ENCODE peak calls at places on chromosomes 6 and 20, in six cellular contexts. One of them, this sample, is unnamed.
A peak's percentile ranks its signal among the peaks of the same experiment; 100 is the strongest.

GRCh38 chr20:24968278-24968677 is 19.2 kb downstream of the CST7 start:
- DNase-seq in uterus: no peak
- DNase-seq in neural progenitor cell: no peak
- DNase-seq in right atrium auricular region: peak; percentile 16
- DNase-seq in upper lobe of right lung: no peak
- DNase-seq in suprapubic skin: no peak
- DNase-seq in this sample: no peak

GRCh38 chr6:114096553-114097172 is 125.7 kb upstream of the HDAC2 start:
- DNase-seq in uterus: no peak
- DNase-seq in neural progenitor cell: peak; percentile 76
- DNase-seq in upper lobe of right lung: no peak
- DNase-seq in suprapubic skin: no peak
- DNase-seq in right atrium auricular region: no peak
- DNase-seq in this sample: no peak

GRCh38 chr6:21227486-21227885 is 366.1 kb upstream of the SOX4 start:
- DNase-seq in right atrium auricular region: no peak
- DNase-seq in suprapubic skin: no peak
- DNase-seq in uterus: no peak
- DNase-seq in neural progenitor cell: no peak
- DNase-seq in upper lobe of right lung: no peak
- DNase-seq in this sample: no peak

GRCh38 chr20:41047279-41047974 is 18.8 kb downstream of the TOP1 start:
- DNase-seq in upper lobe of right lung: no peak
- DNase-seq in neural progenitor cell: peak; percentile 20
- DNase-seq in uterus: no peak
- DNase-seq in suprapubic skin: no peak
- DNase-seq in right atrium auricular region: no peak
- DNase-seq in this sample: no peak

GRCh38 chr20:60233006-60233405 is 274.8 kb downstream of the CDH26 start:
- DNase-seq in suprapubic skin: no peak
- DNase-seq in upper lobe of right lung: no peak
- DNase-seq in right atrium auricular region: no peak
- DNase-seq in uterus: no peak
- DNase-seq in neural progenitor cell: no peak
- DNase-seq in this sample: no peak

GRCh38 chr6:132713355-132714134 is at the start of gene VNN1:
- DNase-seq in uterus: no peak
- DNase-seq in suprapubic skin: no peak
- DNase-seq in neural progenitor cell: no peak
- DNase-seq in right atrium auricular region: no peak
- DNase-seq in upper lobe of right lung: no peak
- DNase-seq in this sample: no peak

GRCh38 chr6:170374571-170375444 is 68.2 kb downstream of the FAM120B start:
- DNase-seq in uterus: no peak
- DNase-seq in right atrium auricular region: no peak
- DNase-seq in suprapubic skin: no peak
- DNase-seq in upper lobe of right lung: no peak
- DNase-seq in neural progenitor cell: no peak
- DNase-seq in this sample: no peak

GRCh38 chr20:2237059-2237458 is 58.7 kb upstream of the TGM3 start:
- DNase-seq in suprapubic skin: peak; percentile 89
- DNase-seq in upper lobe of right lung: no peak
- DNase-seq in right atrium auricular region: peak; percentile 82
- DNase-seq in neural progenitor cell: peak; percentile 31
- DNase-seq in uterus: no peak
- DNase-seq in this sample: no peak

GRCh38 chr20:51533291-51534172 is 9.0 kb downstream of the NFATC2 start:
- DNase-seq in neural progenitor cell: no peak
- DNase-seq in uterus: no peak
- DNase-seq in right atrium auricular region: no peak
- DNase-seq in suprapubic skin: no peak
- DNase-seq in upper lobe of right lung: no peak
- DNase-seq in this sample: no peak

GRCh38 chr6:85416766-85417165 is 33.1 kb upstream of the NT5E start:
- DNase-seq in uterus: no peak
- DNase-seq in right atrium auricular region: no peak
- DNase-seq in neural progenitor cell: no peak
- DNase-seq in upper lobe of right lung: no peak
- DNase-seq in suprapubic skin: no peak
- DNase-seq in this sample: no peak

GRCh38 chr6:45854343-45854742 is 161.3 kb downstream of the CLIC5 start:
- DNase-seq in uterus: no peak
- DNase-seq in upper lobe of right lung: no peak
- DNase-seq in suprapubic skin: no peak
- DNase-seq in right atrium auricular region: no peak
- DNase-seq in neural progenitor cell: no peak
- DNase-seq in this sample: no peak

GRCh38 chr6:26017567-26017966 is 55.0 kb downstream of the TRIM38 start:
- DNase-seq in right atrium auricular region: peak; percentile 87
- DNase-seq in uterus: peak; percentile 92
- DNase-seq in suprapubic skin: peak; percentile 87
- DNase-seq in neural progenitor cell: no peak
- DNase-seq in upper lobe of right lung: peak; percentile 81
- DNase-seq in this sample: peak; percentile 77

GRCh38 chr6:127191716-127192115 is 73.2 kb downstream of the RSPO3 start:
- DNase-seq in right atrium auricular region: no peak
- DNase-seq in uterus: no peak
- DNase-seq in neural progenitor cell: no peak
- DNase-seq in suprapubic skin: no peak
- DNase-seq in upper lobe of right lung: no peak
- DNase-seq in this sample: no peak

GRCh38 chr6:37311666-37312473 is 41.9 kb upstream of the RNF8 start:
- DNase-seq in uterus: no peak
- DNase-seq in upper lobe of right lung: no peak
- DNase-seq in suprapubic skin: no peak
- DNase-seq in right atrium auricular region: no peak
- DNase-seq in neural progenitor cell: no peak
- DNase-seq in this sample: no peak

GRCh38 chr6:105561501-105561900 is 158.6 kb upstream of the PREP start:
- DNase-seq in uterus: no peak
- DNase-seq in suprapubic skin: no peak
- DNase-seq in neural progenitor cell: no peak
- DNase-seq in upper lobe of right lung: no peak
- DNase-seq in right atrium auricular region: no peak
- DNase-seq in this sample: no peak

GRCh38 chr6:106377061-106377540 is 16.6 kb downstream of the CRYBG1 start:
- DNase-seq in upper lobe of right lung: no peak
- DNase-seq in neural progenitor cell: no peak
- DNase-seq in suprapubic skin: no peak
- DNase-seq in uterus: no peak
- DNase-seq in right atrium auricular region: no peak
- DNase-seq in this sample: no peak

GRCh38 chr6:166488081-166488685 is 98.3 kb downstream of the RAMACL start:
- DNase-seq in neural progenitor cell: peak; percentile 19
- DNase-seq in upper lobe of right lung: no peak
- DNase-seq in right atrium auricular region: peak; percentile 70
- DNase-seq in uterus: peak; percentile 60
- DNase-seq in suprapubic skin: peak; percentile 81
- DNase-seq in this sample: no peak

GRCh38 chr6:42563697-42564495 is at the start of gene UBR2:
- DNase-seq in suprapubic skin: peak; percentile 98
- DNase-seq in upper lobe of right lung: peak; percentile 94
- DNase-seq in neural progenitor cell: peak; percentile 99
- DNase-seq in right atrium auricular region: peak; percentile 99
- DNase-seq in uterus: peak; percentile 99
- DNase-seq in this sample: peak; percentile 97

GRCh38 chr6:110334425-110335158 is 23.6 kb downstream of the METTL24 start:
- DNase-seq in upper lobe of right lung: no peak
- DNase-seq in uterus: no peak
- DNase-seq in right atrium auricular region: no peak
- DNase-seq in suprapubic skin: no peak
- DNase-seq in neural progenitor cell: no peak
- DNase-seq in this sample: no peak

DNA sequence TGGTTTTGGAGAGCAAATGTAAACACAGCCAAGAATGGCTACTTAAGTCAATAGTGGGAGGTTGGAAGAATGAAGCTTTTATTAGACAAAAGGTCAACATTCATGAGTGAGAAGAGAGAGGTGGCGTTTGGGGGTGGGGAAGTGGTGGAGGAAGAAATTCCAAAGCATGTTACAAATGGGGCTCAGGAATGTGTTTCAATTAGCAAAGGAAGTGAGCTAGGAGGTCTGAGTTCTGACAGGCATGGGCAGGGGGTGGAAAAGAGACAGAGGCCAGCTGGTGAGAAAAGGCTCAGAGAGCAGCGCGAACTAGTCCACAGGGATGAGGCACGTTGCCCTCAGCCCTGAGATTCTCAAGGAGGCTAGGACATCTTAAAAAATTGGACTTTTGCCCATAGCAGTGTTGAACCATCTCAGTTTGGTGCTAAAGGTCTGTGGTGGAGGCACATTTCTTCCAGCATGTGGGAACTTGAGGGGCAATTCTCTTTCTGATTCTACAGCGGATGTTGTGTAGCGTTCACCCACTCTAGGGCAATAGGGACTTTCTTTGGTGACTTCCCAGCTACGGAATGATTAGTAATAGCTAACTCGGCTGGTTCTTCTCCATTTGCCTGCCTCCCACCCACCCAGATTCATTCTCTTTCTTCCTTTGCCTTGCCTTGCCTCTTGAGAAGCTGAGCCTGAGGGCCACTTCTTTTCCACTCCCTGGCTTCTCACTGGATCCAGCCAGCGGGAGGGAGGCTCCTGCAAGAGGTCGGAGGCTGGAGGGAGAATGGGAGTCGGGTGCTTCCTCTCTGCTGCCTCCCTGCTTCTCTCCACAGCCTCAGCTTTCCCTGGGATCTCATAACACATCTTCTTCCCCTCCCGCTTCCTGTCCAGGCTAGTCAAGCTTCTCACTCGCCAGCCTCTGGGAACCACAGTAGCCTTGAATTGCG is 45.1 kb upstream of the NEDD9 start:
- DNase-seq in upper lobe of right lung: no peak
- DNase-seq in neural progenitor cell: peak; percentile 75
- DNase-seq in uterus: no peak
- DNase-seq in suprapubic skin: no peak
- DNase-seq in right atrium auricular region: no peak
- DNase-seq in this sample: no peak
- H3K27ac ChIP-seq in upper lobe of right lung: peak overlapping the region; percentile 68
- H3K27ac ChIP-seq in neural progenitor cell: no peak overlapping the region
- H3K27ac ChIP-seq in uterus: peak overlapping the region; percentile 35
- H3K27ac ChIP-seq in suprapubic skin: no peak overlapping the region
- H3K27ac ChIP-seq in right atrium auricular region: no peak overlapping the region
- H3K27ac ChIP-seq in this sample: peak overlapping the region; percentile 51

DNA sequence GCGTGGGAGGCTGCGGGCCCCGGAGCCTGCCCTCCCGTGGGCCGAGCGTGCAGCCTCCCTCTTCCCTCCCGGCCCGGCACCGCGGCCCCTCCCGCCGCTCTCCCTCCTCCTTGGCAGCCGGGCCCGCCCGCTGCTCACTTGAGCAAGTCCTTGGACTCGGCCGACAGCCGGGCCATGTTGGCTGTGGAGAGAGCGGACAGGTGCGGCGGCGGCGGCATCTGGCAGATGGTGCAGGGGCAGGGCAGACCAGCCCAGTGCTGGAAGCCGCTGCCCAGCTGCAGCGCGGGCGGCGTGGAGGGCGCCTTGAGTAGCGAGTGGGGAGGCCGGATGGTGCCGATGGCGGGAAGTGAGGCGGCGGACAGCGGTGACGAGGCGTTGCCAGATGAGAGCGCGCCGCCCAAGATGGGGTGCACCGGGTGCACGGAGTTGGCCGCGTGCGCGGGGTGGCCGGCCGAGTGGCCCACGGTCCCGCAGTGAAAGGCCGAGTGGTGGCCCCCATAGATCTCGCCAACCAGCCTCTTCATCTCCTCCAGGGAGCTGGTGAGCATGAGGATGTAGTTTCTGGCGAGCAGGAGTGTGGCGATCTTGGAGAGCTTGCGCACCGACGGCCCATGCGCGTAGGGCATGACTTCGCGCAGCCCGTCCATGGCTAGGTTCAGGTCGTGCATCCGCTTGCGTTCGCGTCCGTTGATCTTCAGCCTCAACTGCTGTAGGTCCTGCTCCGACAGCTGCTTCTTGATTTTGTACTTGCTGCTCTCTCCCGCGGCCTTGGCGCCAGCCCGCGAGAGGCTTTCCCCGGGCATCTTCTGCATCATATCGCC is 766 bp downstream of the OLIG3 start:
- DNase-seq in suprapubic skin: no peak
- DNase-seq in upper lobe of right lung: peak; percentile 73
- DNase-seq in neural progenitor cell: peak; percentile 68
- DNase-seq in right atrium auricular region: no peak
- DNase-seq in uterus: no peak
- DNase-seq in this sample: no peak
- H3K4me1 ChIP-seq in suprapubic skin: peaks cover 64% of the 10 kb centered on the region
- H3K4me1 ChIP-seq in upper lobe of right lung: peaks cover 28% of the 10 kb centered on the region
- H3K4me1 ChIP-seq in neural progenitor cell: peaks cover 60% of the 10 kb centered on the region
- H3K4me1 ChIP-seq in right atrium auricular region: peaks cover 54% of the 10 kb centered on the region
- H3K4me1 ChIP-seq in uterus: no peaks in the 10 kb centered on the region
- H3K4me1 ChIP-seq in this sample: peaks cover 5% of the 10 kb centered on the region

DNA sequence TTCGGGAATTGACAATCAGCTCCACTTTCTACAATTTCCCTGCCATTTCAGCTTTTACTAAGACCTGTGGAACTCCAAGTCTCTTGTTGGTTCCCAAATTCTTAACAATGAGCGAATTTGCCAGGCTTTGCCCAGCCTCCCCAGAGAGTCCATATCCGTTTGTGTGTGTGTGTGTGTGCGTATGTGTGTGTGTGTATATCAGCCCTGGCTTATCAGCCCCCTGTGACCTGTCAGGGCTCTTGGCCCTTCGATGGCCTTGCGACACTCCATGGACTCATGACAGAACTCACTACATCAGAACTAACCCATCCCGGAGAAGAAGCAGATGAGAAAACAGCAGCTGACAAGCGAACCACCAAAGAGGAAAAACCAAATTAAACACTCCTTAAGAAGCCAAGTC is 523.8 kb downstream of the CD83 start:
- DNase-seq in suprapubic skin: no peak
- DNase-seq in neural progenitor cell: no peak
- DNase-seq in upper lobe of right lung: no peak
- DNase-seq in uterus: no peak
- DNase-seq in right atrium auricular region: no peak
- DNase-seq in this sample: no peak
- TF ChIP-seq CTCF in suprapubic skin: no peak
- TF ChIP-seq CTCF in neural progenitor cell: no peak
- TF ChIP-seq CTCF in upper lobe of right lung: no peak
- TF ChIP-seq CTCF in uterus: no peak
- TF ChIP-seq CTCF in right atrium auricular region: no peak
- TF ChIP-seq CTCF in this sample: no peak

DNA sequence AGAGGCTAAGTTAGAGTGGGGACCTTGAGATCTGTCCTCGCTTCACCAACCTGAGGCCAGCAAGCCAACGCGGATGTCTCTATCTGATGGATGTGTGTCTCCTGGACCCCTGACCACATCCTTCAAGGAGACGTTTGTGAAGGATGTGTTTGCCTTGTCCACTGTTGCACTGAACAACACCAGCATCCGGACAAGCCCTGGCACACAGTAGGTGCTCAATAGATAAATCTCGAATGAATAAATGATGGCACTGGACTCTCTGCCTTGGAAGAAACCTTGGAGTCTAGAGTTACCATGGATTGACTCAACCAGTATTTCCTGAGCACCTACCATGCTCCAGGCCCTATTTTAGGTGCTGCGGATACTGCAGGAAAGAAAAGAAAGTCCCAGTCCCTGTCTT is 97.7 kb upstream of the PTPN1 start:
- DNase-seq in right atrium auricular region: no peak
- DNase-seq in upper lobe of right lung: no peak
- DNase-seq in uterus: no peak
- DNase-seq in neural progenitor cell: no peak
- DNase-seq in suprapubic skin: no peak
- DNase-seq in this sample: no peak
- H3K27ac ChIP-seq in right atrium auricular region: peak overlapping the region; percentile 98
- H3K27ac ChIP-seq in upper lobe of right lung: peak overlapping the region; percentile 11
- H3K27ac ChIP-seq in uterus: peak overlapping the region; percentile 58
- H3K27ac ChIP-seq in neural progenitor cell: no peak overlapping the region
- H3K27ac ChIP-seq in suprapubic skin: no peak overlapping the region
- H3K27ac ChIP-seq in this sample: no peak overlapping the region

This sample was measured in thoracic aorta.